ENCODE peak calls at places on chromosome 15, in seven cellular contexts. One of them, this sample, is unnamed.
A peak's percentile ranks its signal among the peaks of the same experiment; 100 is the strongest.

GRCh38 chr15:94777037-94777436 is 545.7 kb downstream of the MCTP2 start:
- DNase-seq in anterior cingulate cortex: no peak
- DNase-seq in heart left ventricle: no peak
- DNase-seq in endothelial cell: no peak
- DNase-seq in pulmonary artery endothelial cell: no peak
- DNase-seq in cardiac muscle cell: no peak
- DNase-seq in stimulated activated naive B cell treated with anti-CD40 and anti-IgM and Interleukin-4, amounts not matched to agents 10 μg/mL and 1 μg/mL and 100 μg/mL, for 72 hours: no peak
- DNase-seq in this sample: no peak

GRCh38 chr15:79035111-79035601 is 55.4 kb downstream of the RASGRF1 start:
- DNase-seq in anterior cingulate cortex: no peak
- DNase-seq in heart left ventricle: no peak
- DNase-seq in endothelial cell: no peak
- DNase-seq in pulmonary artery endothelial cell: no peak
- DNase-seq in cardiac muscle cell: no peak
- DNase-seq in stimulated activated naive B cell treated with anti-CD40 and anti-IgM and Interleukin-4, amounts not matched to agents 10 μg/mL and 1 μg/mL and 100 μg/mL, for 72 hours: no peak
- DNase-seq in this sample: peak; percentile 83

GRCh38 chr15:30990451-30991300 is 752 bp downstream of the MTMR10 start:
- DNase-seq in anterior cingulate cortex: no peak
- DNase-seq in heart left ventricle: no peak
- DNase-seq in endothelial cell: no peak
- DNase-seq in pulmonary artery endothelial cell: no peak
- DNase-seq in cardiac muscle cell: no peak
- DNase-seq in stimulated activated naive B cell treated with anti-CD40 and anti-IgM and Interleukin-4, amounts not matched to agents 10 μg/mL and 1 μg/mL and 100 μg/mL, for 72 hours: no peak
- DNase-seq in this sample: no peak

GRCh38 chr15:37733628-37734027 is 200.8 kb upstream of the TMCO5A start:
- DNase-seq in anterior cingulate cortex: no peak
- DNase-seq in heart left ventricle: no peak
- DNase-seq in endothelial cell: no peak
- DNase-seq in pulmonary artery endothelial cell: no peak
- DNase-seq in cardiac muscle cell: no peak
- DNase-seq in stimulated activated naive B cell treated with anti-CD40 and anti-IgM and Interleukin-4, amounts not matched to agents 10 μg/mL and 1 μg/mL and 100 μg/mL, for 72 hours: no peak
- DNase-seq in this sample: no peak

GRCh38 chr15:61057376-61057775 is 171.7 kb downstream of the RORA start:
- DNase-seq in anterior cingulate cortex: no peak
- DNase-seq in heart left ventricle: no peak
- DNase-seq in endothelial cell: no peak
- DNase-seq in pulmonary artery endothelial cell: no peak
- DNase-seq in cardiac muscle cell: no peak
- DNase-seq in stimulated activated naive B cell treated with anti-CD40 and anti-IgM and Interleukin-4, amounts not matched to agents 10 μg/mL and 1 μg/mL and 100 μg/mL, for 72 hours: no peak
- DNase-seq in this sample: no peak

GRCh38 chr15:37115538-37115937 is 15.2 kb upstream of the MEIS2 start:
- DNase-seq in anterior cingulate cortex: no peak
- DNase-seq in heart left ventricle: no peak
- DNase-seq in endothelial cell: no peak
- DNase-seq in pulmonary artery endothelial cell: no peak
- DNase-seq in cardiac muscle cell: no peak
- DNase-seq in stimulated activated naive B cell treated with anti-CD40 and anti-IgM and Interleukin-4, amounts not matched to agents 10 μg/mL and 1 μg/mL and 100 μg/mL, for 72 hours: no peak
- DNase-seq in this sample: no peak

GRCh38 chr15:62459875-62460274 is 294.8 kb upstream of the C2CD4B start:
- DNase-seq in anterior cingulate cortex: no peak
- DNase-seq in heart left ventricle: no peak
- DNase-seq in endothelial cell: no peak
- DNase-seq in pulmonary artery endothelial cell: no peak
- DNase-seq in cardiac muscle cell: no peak
- DNase-seq in stimulated activated naive B cell treated with anti-CD40 and anti-IgM and Interleukin-4, amounts not matched to agents 10 μg/mL and 1 μg/mL and 100 μg/mL, for 72 hours: no peak
- DNase-seq in this sample: no peak

GRCh38 chr15:72341361-72341760 is 21.4 kb upstream of the CELF6 start:
- DNase-seq in anterior cingulate cortex: no peak
- DNase-seq in heart left ventricle: no peak
- DNase-seq in endothelial cell: peak; percentile 70
- DNase-seq in pulmonary artery endothelial cell: no peak
- DNase-seq in cardiac muscle cell: peak; percentile 63
- DNase-seq in stimulated activated naive B cell treated with anti-CD40 and anti-IgM and Interleukin-4, amounts not matched to agents 10 μg/mL and 1 μg/mL and 100 μg/mL, for 72 hours: no peak
- DNase-seq in this sample: peak; percentile 85

GRCh38 chr15:65085990-65086679 is 9.6 kb downstream of the KBTBD13 start:
- DNase-seq in anterior cingulate cortex: no peak
- DNase-seq in heart left ventricle: no peak
- DNase-seq in endothelial cell: peak; percentile 60
- DNase-seq in pulmonary artery endothelial cell: no peak
- DNase-seq in cardiac muscle cell: peak; percentile 62
- DNase-seq in stimulated activated naive B cell treated with anti-CD40 and anti-IgM and Interleukin-4, amounts not matched to agents 10 μg/mL and 1 μg/mL and 100 μg/mL, for 72 hours: no peak
- DNase-seq in this sample: peak; percentile 76

GRCh38 chr15:70505971-70506887 is 257.1 kb downstream of the UACA start:
- DNase-seq in anterior cingulate cortex: no peak
- DNase-seq in heart left ventricle: no peak
- DNase-seq in endothelial cell: no peak
- DNase-seq in pulmonary artery endothelial cell: no peak
- DNase-seq in cardiac muscle cell: no peak
- DNase-seq in stimulated activated naive B cell treated with anti-CD40 and anti-IgM and Interleukin-4, amounts not matched to agents 10 μg/mL and 1 μg/mL and 100 μg/mL, for 72 hours: no peak
- DNase-seq in this sample: no peak

GRCh38 chr15:81001180-81002003 is 669 bp downstream of the TLNRD1 start:
- DNase-seq in anterior cingulate cortex: no peak
- DNase-seq in heart left ventricle: peak; percentile 84
- DNase-seq in endothelial cell: peak; percentile 51
- DNase-seq in pulmonary artery endothelial cell: no peak
- DNase-seq in cardiac muscle cell: peak; percentile 66
- DNase-seq in stimulated activated naive B cell treated with anti-CD40 and anti-IgM and Interleukin-4, amounts not matched to agents 10 μg/mL and 1 μg/mL and 100 μg/mL, for 72 hours: peak; percentile 41
- DNase-seq in this sample: peak; percentile 35

This sample was measured in WERI-Rb-1.